ENCODE peak calls at places on chromosomes 3 and 15, in seven cellular contexts. Q, M, F, J, W, H and P are unnamed samples.

GRCh38 chr3:185824467-185825378 is at the start of gene IGF2BP2:
- DNase-seq in Q (no peak), M (no peak), F (peak; percentile 85), J (peak; percentile 67), W (peak; percentile 59), H (no peak), P (peak; percentile 81)

GRCh38 chr3:120558784-120559227 is 37.3 kb upstream of the NDUFB4 start:
- DNase-seq in Q (peak; percentile 33), M (peak; percentile 22), F (peak; percentile 81), J (peak; percentile 88), W (peak; percentile 88), H (peak; percentile 84), P (peak; percentile 82)

GRCh38 chr3:172224560-172225214 is 185.3 kb downstream of the FNDC3B start:
- DNase-seq in Q (no peak), M (no peak), F (no peak), J (no peak), W (no peak), H (no peak), P (no peak)

GRCh38 chr3:188817103-188817919 is 354.5 kb upstream of the TPRG1 start:
- DNase-seq in Q (no peak), M (no peak), F (no peak), J (no peak), W (no peak), H (no peak), P (no peak)

GRCh38 chr3:133479895-133480669 is 80.2 kb downstream of the BFSP2 start:
- DNase-seq in Q (peak; percentile 73), M (peak; percentile 68), F (peak; percentile 44), J (no peak), W (no peak), H (no peak), P (no peak)

GRCh38 chr15:101441706-101442105 is 47.8 kb downstream of the PCSK6 start:
- DNase-seq in Q (no peak), M (no peak), F (no peak), J (no peak), W (no peak), H (no peak), P (no peak)

GRCh38 chr3:78427303-78427702 is 1340.5 kb downstream of the ROBO1 start:
- DNase-seq in Q (no peak), M (no peak), F (no peak), J (no peak), W (no peak), H (no peak), P (no peak)

GRCh38 chr15:68130851-68131250 is 74.3 kb downstream of the CALML4 start:
- DNase-seq in Q (no peak), M (no peak), F (no peak), J (no peak), W (no peak), H (no peak), P (no peak)

GRCh38 chr3:45773714-45774449 is 22.5 kb downstream of the SLC6A20 start:
- DNase-seq in Q (no peak), M (no peak), F (peak; percentile 91), J (no peak), W (no peak), H (no peak), P (no peak)

GRCh38 chr3:24128195-24129005 is 183.3 kb downstream of the NR1D2 start:
- DNase-seq in Q (no peak), M (peak; percentile 55), F (peak; percentile 35), J (no peak), W (no peak), H (no peak), P (no peak)

GRCh38 chr15:70665599-70665998 is 97.8 kb downstream of the UACA start:
- DNase-seq in Q (no peak), M (no peak), F (no peak), J (no peak), W (no peak), H (no peak), P (peak; percentile 12)

GRCh38 chr15:81191701-81192100 is 5.0 kb upstream of the IL16 start:
- DNase-seq in Q (no peak), M (no peak), F (no peak), J (no peak), W (no peak), H (no peak), P (no peak)
- H3K27ac ChIP-seq in Q (no peak overlapping the region), M (no peak overlapping the region), F (peak overlapping the region; percentile 27), J (peak overlapping the region; percentile 83), W (no peak overlapping the region), H (no peak overlapping the region), P (peak overlapping the region; percentile 24)

GRCh38 chr3:192169332-192169915 is 557.9 kb downstream of the FGF12 start:
- DNase-seq in Q (no peak), M (no peak), F (no peak), J (no peak), W (no peak), H (no peak), P (no peak)
- H3K27ac ChIP-seq in Q (no peak overlapping the region), M (peak overlapping the region; percentile 83), F (no peak overlapping the region), J (no peak overlapping the region), W (no peak overlapping the region), H (no peak overlapping the region), P (no peak overlapping the region)

DNA sequence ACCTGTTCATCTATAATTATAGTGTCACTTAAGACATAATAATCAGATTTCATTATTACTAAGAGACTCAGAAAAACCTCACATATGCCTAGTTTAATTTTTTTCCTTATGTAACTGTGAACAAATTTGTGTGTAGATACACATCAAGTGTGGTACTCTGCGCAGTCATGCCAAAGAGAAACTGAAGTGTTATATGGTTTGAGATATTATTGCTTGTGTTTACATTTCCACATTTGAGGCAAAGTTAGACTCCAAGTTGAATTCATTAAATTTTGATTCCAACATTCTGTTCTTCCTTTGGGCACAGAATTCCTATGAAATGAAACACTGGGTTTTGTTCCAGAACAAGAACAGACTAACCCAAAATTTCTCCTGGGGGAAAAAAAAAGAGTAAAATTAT is 2.2 kb downstream of the MBNL1 start:
- DNase-seq in Q (no peak), M (no peak), F (no peak), J (no peak), W (no peak), H (no peak), P (no peak)
- H3K27ac ChIP-seq in Q (peak overlapping the region; percentile 90), M (peak overlapping the region; percentile 95), F (no peak overlapping the region), J (peak overlapping the region; percentile 99), W (peak overlapping the region; percentile 97), H (no peak overlapping the region), P (peak overlapping the region; percentile 99)

GRCh38 chr15:42591238-42591936 is 16.0 kb downstream of the STARD9 start:
- DNase-seq in Q (no peak), M (no peak), F (peak; percentile 45), J (no peak), W (no peak), H (no peak), P (no peak)

GRCh38 chr15:42595641-42596240 is 20.3 kb downstream of the STARD9 start:
- DNase-seq in Q (no peak), M (no peak), F (no peak), J (peak; percentile 32), W (no peak), H (no peak), P (no peak)

GRCh38 chr15:42590619-42591237 is 15.3 kb downstream of the STARD9 start:
- DNase-seq in Q (no peak), M (no peak), F (no peak), J (no peak), W (no peak), H (no peak), P (no peak)

GRCh38 chr15:42593143-42593542 is 17.7 kb downstream of the STARD9 start:
- DNase-seq in Q (no peak), M (no peak), F (no peak), J (peak; percentile 52), W (peak; percentile 45), H (no peak), P (no peak)
- H3K27ac ChIP-seq in Q (no peak overlapping the region), M (no peak overlapping the region), F (peak overlapping the region; percentile 78), J (peak overlapping the region; percentile 51), W (peak overlapping the region; percentile 70), H (no peak overlapping the region), P (peak overlapping the region; percentile 8)

DNA sequence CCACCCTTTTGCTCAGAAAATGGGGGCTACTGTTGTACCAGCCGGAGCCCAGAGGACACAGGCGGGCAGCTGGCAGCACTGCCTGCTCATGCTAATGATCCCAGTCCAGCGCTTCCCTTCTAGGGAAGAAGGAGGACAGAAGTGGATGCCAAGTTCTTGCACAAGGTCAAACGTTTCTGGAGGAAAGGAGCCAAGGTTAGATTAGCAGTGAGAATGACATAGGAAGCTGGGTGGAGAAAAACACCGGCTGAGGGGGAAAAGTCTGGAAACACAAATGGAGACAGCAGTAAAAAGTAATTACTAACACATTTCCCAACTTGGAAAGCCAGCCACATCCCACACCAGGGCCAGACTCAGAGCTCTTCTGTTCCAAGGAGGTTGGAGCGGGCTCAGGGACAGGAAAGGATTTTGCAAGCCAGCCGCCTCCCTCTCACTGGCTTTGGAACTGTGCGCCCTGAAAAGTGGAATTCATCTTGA is 133.8 kb downstream of the CD47 start:
- DNase-seq in Q (no peak), M (no peak), F (peak; percentile 16), J (peak; percentile 79), W (peak; percentile 84), H (peak; percentile 6), P (peak; percentile 28)
- H3K27ac ChIP-seq in Q (no peak overlapping the region), M (no peak overlapping the region), F (peak overlapping the region; percentile 30), J (peak overlapping the region; percentile 69), W (peak overlapping the region; percentile 62), H (peak overlapping the region; percentile 23), P (no peak overlapping the region)